ENCODE peak calls at places on chromosomes 13 and 19, in ten cellular contexts. One of them, this sample, is unnamed.

GRCh38 chr13:42305503-42305902 is 33.6 kb downstream of the AKAP11 start:
- DNase-seq in SJSA1: no peak
- DNase-seq in stimulated activated CD4-positive, alpha-beta T cell treated with anti-CD3 and anti-CD28 coated beads, Interleukin-4, amount 100 ng/mL, for 24 hours: no peak
- DNase-seq in fibroblast of the conjunctiva: no peak
- DNase-seq in cardiac muscle cell: no peak
- DNase-seq in pancreas: no peak
- DNase-seq in myocyte: no peak
- DNase-seq in AG10803: no peak
- DNase-seq in iris pigment epithelial cell: no peak
- DNase-seq in activated naive CD4-positive, alpha-beta T cell treated with anti-CD3 and anti-CD28 coated beads, Interleukin-2, amount 50 U/mL, for 16 hours: no peak
- DNase-seq in this sample: no peak

GRCh38 chr19:18193388-18194207 is 580 bp downstream of the MPV17L2 start:
- DNase-seq in myocyte: no peak
- DNase-seq in iris pigment epithelial cell: no peak
- DNase-seq in fibroblast of the conjunctiva: no peak
- DNase-seq in cardiac muscle cell: no peak
- DNase-seq in activated naive CD4-positive, alpha-beta T cell treated with anti-CD3 and anti-CD28 coated beads, Interleukin-2, amount 50 U/mL, for 16 hours: no peak
- DNase-seq in SJSA1: peak
- DNase-seq in stimulated activated CD4-positive, alpha-beta T cell treated with anti-CD3 and anti-CD28 coated beads, Interleukin-4, amount 100 ng/mL, for 24 hours: peak
- DNase-seq in pancreas: peak
- DNase-seq in AG10803: no peak
- DNase-seq in this sample: peak

GRCh38 chr13:59178344-59178743 is 985.4 kb downstream of the DIAPH3 start:
- DNase-seq in cardiac muscle cell: peak
- DNase-seq in pancreas: no peak
- DNase-seq in fibroblast of the conjunctiva: no peak
- DNase-seq in myocyte: peak
- DNase-seq in iris pigment epithelial cell: peak
- DNase-seq in activated naive CD4-positive, alpha-beta T cell treated with anti-CD3 and anti-CD28 coated beads, Interleukin-2, amount 50 U/mL, for 16 hours: no peak
- DNase-seq in SJSA1: peak
- DNase-seq in stimulated activated CD4-positive, alpha-beta T cell treated with anti-CD3 and anti-CD28 coated beads, Interleukin-4, amount 100 ng/mL, for 24 hours: no peak
- DNase-seq in AG10803: no peak
- DNase-seq in this sample: no peak

GRCh38 chr19:13838071-13838942 is 38.6 kb upstream of the NANOS3 start:
- DNase-seq in SJSA1: no peak
- DNase-seq in AG10803: no peak
- DNase-seq in iris pigment epithelial cell: no peak
- DNase-seq in stimulated activated CD4-positive, alpha-beta T cell treated with anti-CD3 and anti-CD28 coated beads, Interleukin-4, amount 100 ng/mL, for 24 hours: no peak
- DNase-seq in pancreas: no peak
- DNase-seq in fibroblast of the conjunctiva: no peak
- DNase-seq in activated naive CD4-positive, alpha-beta T cell treated with anti-CD3 and anti-CD28 coated beads, Interleukin-2, amount 50 U/mL, for 16 hours: no peak
- DNase-seq in cardiac muscle cell: no peak
- DNase-seq in myocyte: no peak
- DNase-seq in this sample: no peak

GRCh38 chr13:27117158-27117557 is 54.5 kb downstream of the USP12 start:
- DNase-seq in SJSA1: no peak
- DNase-seq in AG10803: no peak
- DNase-seq in fibroblast of the conjunctiva: no peak
- DNase-seq in stimulated activated CD4-positive, alpha-beta T cell treated with anti-CD3 and anti-CD28 coated beads, Interleukin-4, amount 100 ng/mL, for 24 hours: no peak
- DNase-seq in iris pigment epithelial cell: peak
- DNase-seq in pancreas: no peak
- DNase-seq in activated naive CD4-positive, alpha-beta T cell treated with anti-CD3 and anti-CD28 coated beads, Interleukin-2, amount 50 U/mL, for 16 hours: no peak
- DNase-seq in myocyte: peak
- DNase-seq in cardiac muscle cell: no peak
- DNase-seq in this sample: peak

GRCh38 chr13:21800847-21801616 is 130.2 kb downstream of the FGF9 start:
- DNase-seq in fibroblast of the conjunctiva: no peak
- DNase-seq in AG10803: no peak
- DNase-seq in SJSA1: peak
- DNase-seq in myocyte: no peak
- DNase-seq in stimulated activated CD4-positive, alpha-beta T cell treated with anti-CD3 and anti-CD28 coated beads, Interleukin-4, amount 100 ng/mL, for 24 hours: no peak
- DNase-seq in cardiac muscle cell: no peak
- DNase-seq in activated naive CD4-positive, alpha-beta T cell treated with anti-CD3 and anti-CD28 coated beads, Interleukin-2, amount 50 U/mL, for 16 hours: no peak
- DNase-seq in iris pigment epithelial cell: peak
- DNase-seq in pancreas: no peak
- DNase-seq in this sample: no peak

GRCh38 chr13:103386341-103386740 is 320.1 kb upstream of the SLC10A2 start:
- DNase-seq in fibroblast of the conjunctiva: no peak
- DNase-seq in stimulated activated CD4-positive, alpha-beta T cell treated with anti-CD3 and anti-CD28 coated beads, Interleukin-4, amount 100 ng/mL, for 24 hours: no peak
- DNase-seq in iris pigment epithelial cell: peak
- DNase-seq in cardiac muscle cell: peak
- DNase-seq in activated naive CD4-positive, alpha-beta T cell treated with anti-CD3 and anti-CD28 coated beads, Interleukin-2, amount 50 U/mL, for 16 hours: no peak
- DNase-seq in AG10803: no peak
- DNase-seq in SJSA1: no peak
- DNase-seq in myocyte: peak
- DNase-seq in pancreas: no peak
- DNase-seq in this sample: peak

GRCh38 chr19:33194884-33195710 is 967 bp downstream of the LRP3 start:
- DNase-seq in iris pigment epithelial cell: peak
- DNase-seq in myocyte: peak
- DNase-seq in SJSA1: no peak
- DNase-seq in cardiac muscle cell: peak
- DNase-seq in stimulated activated CD4-positive, alpha-beta T cell treated with anti-CD3 and anti-CD28 coated beads, Interleukin-4, amount 100 ng/mL, for 24 hours: no peak
- DNase-seq in activated naive CD4-positive, alpha-beta T cell treated with anti-CD3 and anti-CD28 coated beads, Interleukin-2, amount 50 U/mL, for 16 hours: no peak
- DNase-seq in fibroblast of the conjunctiva: no peak
- DNase-seq in AG10803: peak
- DNase-seq in pancreas: peak
- DNase-seq in this sample: peak

GRCh38 chr19:3360494-3361383 is 5.6 kb upstream of the NFIC start:
- DNase-seq in pancreas: peak
- DNase-seq in activated naive CD4-positive, alpha-beta T cell treated with anti-CD3 and anti-CD28 coated beads, Interleukin-2, amount 50 U/mL, for 16 hours: peak
- DNase-seq in myocyte: peak
- DNase-seq in fibroblast of the conjunctiva: no peak
- DNase-seq in SJSA1: peak
- DNase-seq in cardiac muscle cell: peak
- DNase-seq in stimulated activated CD4-positive, alpha-beta T cell treated with anti-CD3 and anti-CD28 coated beads, Interleukin-4, amount 100 ng/mL, for 24 hours: peak
- DNase-seq in AG10803: no peak
- DNase-seq in iris pigment epithelial cell: peak
- DNase-seq in this sample: peak

GRCh38 chr13:112105884-112106283 is 38.9 kb downstream of the SOX1 start:
- DNase-seq in pancreas: no peak
- DNase-seq in AG10803: no peak
- DNase-seq in myocyte: no peak
- DNase-seq in cardiac muscle cell: no peak
- DNase-seq in stimulated activated CD4-positive, alpha-beta T cell treated with anti-CD3 and anti-CD28 coated beads, Interleukin-4, amount 100 ng/mL, for 24 hours: no peak
- DNase-seq in iris pigment epithelial cell: no peak
- DNase-seq in SJSA1: no peak
- DNase-seq in activated naive CD4-positive, alpha-beta T cell treated with anti-CD3 and anti-CD28 coated beads, Interleukin-2, amount 50 U/mL, for 16 hours: no peak
- DNase-seq in fibroblast of the conjunctiva: no peak
- DNase-seq in this sample: peak

GRCh38 chr13:20331949-20332348 is 99.8 kb upstream of the GJB6 start:
- DNase-seq in AG10803: no peak
- DNase-seq in myocyte: no peak
- DNase-seq in SJSA1: no peak
- DNase-seq in iris pigment epithelial cell: no peak
- DNase-seq in cardiac muscle cell: no peak
- DNase-seq in pancreas: no peak
- DNase-seq in stimulated activated CD4-positive, alpha-beta T cell treated with anti-CD3 and anti-CD28 coated beads, Interleukin-4, amount 100 ng/mL, for 24 hours: no peak
- DNase-seq in fibroblast of the conjunctiva: no peak
- DNase-seq in activated naive CD4-positive, alpha-beta T cell treated with anti-CD3 and anti-CD28 coated beads, Interleukin-2, amount 50 U/mL, for 16 hours: no peak
- DNase-seq in this sample: no peak

GRCh38 chr19:34128558-34129250 is 43.6 kb upstream of the LSM14A start:
- DNase-seq in stimulated activated CD4-positive, alpha-beta T cell treated with anti-CD3 and anti-CD28 coated beads, Interleukin-4, amount 100 ng/mL, for 24 hours: no peak
- DNase-seq in myocyte: peak
- DNase-seq in activated naive CD4-positive, alpha-beta T cell treated with anti-CD3 and anti-CD28 coated beads, Interleukin-2, amount 50 U/mL, for 16 hours: no peak
- DNase-seq in SJSA1: peak
- DNase-seq in AG10803: peak
- DNase-seq in fibroblast of the conjunctiva: no peak
- DNase-seq in iris pigment epithelial cell: no peak
- DNase-seq in cardiac muscle cell: no peak
- DNase-seq in pancreas: no peak
- DNase-seq in this sample: peak

GRCh38 chr13:73835138-73835721 is 299.0 kb downstream of the KLF12 start:
- DNase-seq in fibroblast of the conjunctiva: peak
- DNase-seq in activated naive CD4-positive, alpha-beta T cell treated with anti-CD3 and anti-CD28 coated beads, Interleukin-2, amount 50 U/mL, for 16 hours: no peak
- DNase-seq in cardiac muscle cell: peak
- DNase-seq in AG10803: peak
- DNase-seq in SJSA1: peak
- DNase-seq in stimulated activated CD4-positive, alpha-beta T cell treated with anti-CD3 and anti-CD28 coated beads, Interleukin-4, amount 100 ng/mL, for 24 hours: no peak
- DNase-seq in pancreas: no peak
- DNase-seq in iris pigment epithelial cell: peak
- DNase-seq in myocyte: peak
- DNase-seq in this sample: peak

GRCh38 chr13:26619321-26619720 is 61.8 kb downstream of the WASF3 start:
- DNase-seq in pancreas: no peak
- DNase-seq in cardiac muscle cell: peak
- DNase-seq in SJSA1: no peak
- DNase-seq in activated naive CD4-positive, alpha-beta T cell treated with anti-CD3 and anti-CD28 coated beads, Interleukin-2, amount 50 U/mL, for 16 hours: no peak
- DNase-seq in stimulated activated CD4-positive, alpha-beta T cell treated with anti-CD3 and anti-CD28 coated beads, Interleukin-4, amount 100 ng/mL, for 24 hours: no peak
- DNase-seq in iris pigment epithelial cell: peak
- DNase-seq in fibroblast of the conjunctiva: no peak
- DNase-seq in myocyte: peak
- DNase-seq in AG10803: peak
- DNase-seq in this sample: no peak

GRCh38 chr13:38167164-38167822 is 182.4 kb upstream of the UFM1 start:
- DNase-seq in fibroblast of the conjunctiva: no peak
- DNase-seq in SJSA1: no peak
- DNase-seq in cardiac muscle cell: no peak
- DNase-seq in iris pigment epithelial cell: no peak
- DNase-seq in myocyte: no peak
- DNase-seq in activated naive CD4-positive, alpha-beta T cell treated with anti-CD3 and anti-CD28 coated beads, Interleukin-2, amount 50 U/mL, for 16 hours: no peak
- DNase-seq in stimulated activated CD4-positive, alpha-beta T cell treated with anti-CD3 and anti-CD28 coated beads, Interleukin-4, amount 100 ng/mL, for 24 hours: no peak
- DNase-seq in AG10803: no peak
- DNase-seq in pancreas: no peak
- DNase-seq in this sample: no peak

GRCh38 chr13:51849145-51850101 is 4.4 kb upstream of the TMEM272 start:
- DNase-seq in stimulated activated CD4-positive, alpha-beta T cell treated with anti-CD3 and anti-CD28 coated beads, Interleukin-4, amount 100 ng/mL, for 24 hours: peak
- DNase-seq in cardiac muscle cell: peak
- DNase-seq in AG10803: no peak
- DNase-seq in iris pigment epithelial cell: peak
- DNase-seq in myocyte: peak
- DNase-seq in fibroblast of the conjunctiva: no peak
- DNase-seq in activated naive CD4-positive, alpha-beta T cell treated with anti-CD3 and anti-CD28 coated beads, Interleukin-2, amount 50 U/mL, for 16 hours: peak
- DNase-seq in SJSA1: peak
- DNase-seq in pancreas: no peak
- DNase-seq in this sample: peak

This sample was measured in left kidney.